ENCODE peak calls at places on chromosome 22, in seven cellular contexts. S is psoas muscle, K is endothelial cell of umbilical vein, P is stomach, C is transverse colon, T is tibial nerve, E is tibial artery. B is an unnamed sample.

GRCh38 chr22:30046716-30047363 is 33.4 kb upstream of the HORMAD2 start:
- DNase-seq in S (no peak), K (no peak), P (no peak), C (no peak), T (no peak), E (no peak), B (no peak)

GRCh38 chr22:37996515-37997246 is 12.3 kb upstream of the SOX10 start:
- DNase-seq in S (no peak), K (no peak), P (no peak), C (no peak), T (no peak), E (no peak), B (no peak)

GRCh38 chr22:36757608-36758220 is 18.2 kb downstream of the IFT27 start:
- DNase-seq in S (peak), K (peak), P (peak), C (peak), T (peak), E (peak), B (peak)

GRCh38 chr22:47146391-47146790 is 383.9 kb downstream of the TBC1D22A start:
- DNase-seq in S (no peak), K (no peak), P (no peak), C (no peak), T (no peak), E (no peak), B (no peak)

GRCh38 chr22:23064381-23065068 is 5.8 kb upstream of the GNAZ start:
- DNase-seq in S (peak), K (no peak), P (no peak), C (no peak), T (no peak), E (peak), B (no peak)

GRCh38 chr22:43239102-43239875 is 52.4 kb upstream of the TTLL12 start:
- DNase-seq in S (no peak), K (no peak), P (no peak), C (no peak), T (no peak), E (no peak), B (peak)

GRCh38 chr22:39900306-39901227 is at the start of gene GRAP2:
- DNase-seq in S (no peak), K (no peak), P (no peak), C (peak), T (no peak), E (no peak), B (no peak)

GRCh38 chr22:43624144-43624998 is 187.7 kb downstream of the EFCAB6 start:
- DNase-seq in S (no peak), K (no peak), P (no peak), C (no peak), T (no peak), E (no peak), B (no peak)

GRCh38 chr22:42189761-42190160 is 59.2 kb upstream of the CYP2D6 start:
- DNase-seq in S (no peak), K (no peak), P (no peak), C (no peak), T (no peak), E (no peak), B (no peak)

GRCh38 chr22:30423296-30423958 is 2.1 kb upstream of the MTFP1 start:
- DNase-seq in S (no peak), K (no peak), P (no peak), C (peak), T (no peak), E (peak), B (no peak)

GRCh38 chr22:38750638-38751037 is 5.2 kb downstream of the SUN2 start:
- DNase-seq in S (no peak), K (no peak), P (no peak), C (no peak), T (no peak), E (no peak), B (no peak)

GRCh38 chr22:39999144-39999757 is 4.5 kb downstream of the FAM83F start:
- DNase-seq in S (no peak), K (no peak), P (no peak), C (peak), T (no peak), E (no peak), B (peak)

GRCh38 chr22:19173047-19174035 is 5.2 kb downstream of the SLC25A1 start:
- DNase-seq in S (no peak), K (no peak), P (no peak), C (peak), T (no peak), E (no peak), B (no peak)

GRCh38 chr22:47344414-47344813 is 582.0 kb downstream of the TBC1D22A start:
- DNase-seq in S (no peak), K (no peak), P (no peak), C (no peak), T (no peak), E (no peak), B (no peak)

GRCh38 chr22:41094036-41094435 is 1.6 kb downstream of the EP300 start:
- DNase-seq in S (no peak), K (peak), P (no peak), C (peak), T (no peak), E (no peak), B (peak)

GRCh38 chr22:22931557-22932270 is 44.1 kb downstream of the IGLL5 start:
- DNase-seq in S (peak), K (no peak), P (peak), C (peak), T (no peak), E (no peak), B (no peak)

GRCh38 chr22:45546333-45547015 is 43.8 kb downstream of the FBLN1 start:
- DNase-seq in S (no peak), K (no peak), P (no peak), C (no peak), T (no peak), E (no peak), B (no peak)

GRCh38 chr22:45547016-45547345 is 44.3 kb downstream of the FBLN1 start:
- DNase-seq in S (peak), K (no peak), P (no peak), C (no peak), T (no peak), E (no peak), B (no peak)

GRCh38 chr22:45542001-45542520 is 39.4 kb downstream of the FBLN1 start:
- DNase-seq in S (no peak), K (no peak), P (no peak), C (no peak), T (no peak), E (no peak), B (no peak)

GRCh38 chr22:45543243-45543642 is 40.6 kb downstream of the FBLN1 start:
- DNase-seq in S (no peak), K (no peak), P (no peak), C (no peak), T (no peak), E (no peak), B (no peak)

DNA sequence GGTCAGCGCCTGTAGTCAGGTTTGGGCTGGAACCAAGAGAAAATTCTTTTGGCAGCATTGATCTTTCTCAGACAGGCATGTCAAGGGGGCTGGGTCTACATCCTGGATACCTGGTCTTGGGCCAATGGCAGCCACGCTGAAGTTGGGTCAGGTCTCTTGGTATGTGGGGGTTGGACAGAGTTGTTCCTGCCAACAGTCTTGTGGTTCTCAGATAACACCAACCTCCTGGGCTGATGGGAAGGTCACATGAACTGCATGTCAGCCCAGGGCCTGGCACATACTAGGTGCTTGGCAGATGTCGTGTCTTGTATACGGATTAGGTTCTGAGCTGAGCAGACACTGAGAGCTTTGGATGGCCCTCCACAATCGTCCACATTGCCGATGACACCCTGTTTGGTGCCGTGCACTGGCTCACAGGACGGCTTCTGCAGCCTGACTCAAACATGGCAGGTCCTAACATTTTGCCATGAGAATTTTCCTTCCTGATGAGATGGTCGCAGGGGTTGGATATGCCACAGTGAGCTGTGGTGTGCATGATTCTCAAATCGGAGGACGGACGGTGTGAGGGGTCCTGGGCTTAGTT is 42.0 kb downstream of the FBLN1 start:
- DNase-seq in S (no peak), K (no peak), P (no peak), C (no peak), T (no peak), E (no peak), B (no peak)
- H3K27ac ChIP-seq in S (peak), K (no peak), P (no peak), C (no peak), T (no peak), E (peak), B (no peak)

GRCh38 chr22:50660306-50660705 is 12.3 kb upstream of the SHANK3 start:
- DNase-seq in S (no peak), K (no peak), P (no peak), C (no peak), T (no peak), E (no peak), B (no peak)

GRCh38 chr22:50657925-50658324 is 14.7 kb upstream of the SHANK3 start:
- DNase-seq in S (no peak), K (no peak), P (no peak), C (no peak), T (no peak), E (no peak), B (no peak)

DNA sequence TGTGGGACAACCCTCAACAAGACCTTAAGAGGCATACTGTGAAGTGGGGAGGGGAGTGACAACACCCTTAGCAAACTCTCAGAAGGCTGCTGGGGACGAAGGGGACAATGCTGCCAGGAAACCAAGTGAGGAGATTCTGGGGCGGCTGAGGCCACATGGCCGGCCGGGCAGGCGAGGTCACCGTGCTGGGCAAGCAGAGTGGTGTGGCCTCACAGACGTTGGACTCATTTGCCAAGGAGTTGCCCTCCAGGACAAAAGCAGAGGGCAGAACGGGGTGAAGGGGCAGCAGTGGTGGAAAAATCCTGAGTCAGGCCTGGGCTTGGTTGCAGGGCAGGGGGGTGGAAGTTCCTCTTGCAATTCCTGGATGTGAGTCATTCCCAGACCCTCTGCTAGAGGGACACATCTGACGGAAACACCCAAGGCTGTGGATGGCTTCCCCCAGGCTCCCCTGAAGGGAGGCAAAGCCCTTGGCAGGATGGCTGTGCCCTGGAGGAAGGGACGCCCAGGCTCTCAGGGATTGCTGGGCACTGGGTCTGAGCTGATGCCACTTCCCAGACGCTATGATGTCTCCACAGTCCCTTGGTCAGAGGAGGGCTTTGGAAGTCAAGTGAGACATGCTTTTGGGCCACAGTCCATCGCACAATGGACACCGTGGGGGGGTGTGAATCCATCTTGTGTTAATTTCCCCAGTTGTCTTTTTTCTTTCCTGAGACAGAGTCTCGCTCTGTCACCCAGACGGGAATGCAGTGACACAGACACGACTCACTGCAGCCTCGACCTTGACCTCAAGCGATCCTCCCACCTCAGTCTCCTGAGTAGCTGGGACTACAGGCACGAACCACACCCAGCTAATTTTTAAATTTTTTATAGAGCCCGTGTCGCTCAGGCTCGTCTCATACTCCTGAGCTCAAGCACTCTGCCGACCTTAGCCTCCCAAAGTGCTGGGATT is 16.2 kb upstream of the SHANK3 start:
- DNase-seq in S (peak), K (peak), P (no peak), C (no peak), T (no peak), E (no peak), B (peak)
- H3K27ac ChIP-seq in S (peak), K (peak), P (peak), C (peak), T (no peak), E (no peak), B (no peak)

GRCh38 chr22:24432059-24432853 is 4.9 kb downstream of the ADORA2A start:
- DNase-seq in S (peak), K (no peak), P (peak), C (peak), T (peak), E (peak), B (no peak)

GRCh38 chr22:24429411-24430365 is 2.3 kb downstream of the ADORA2A start:
- DNase-seq in S (peak), K (peak), P (peak), C (no peak), T (no peak), E (no peak), B (no peak)

GRCh38 chr22:24433001-24433867 is 5.8 kb downstream of the ADORA2A start:
- DNase-seq in S (peak), K (no peak), P (no peak), C (no peak), T (no peak), E (no peak), B (no peak)

GRCh38 chr22:24430431-24431308 is 3.3 kb downstream of the ADORA2A start:
- DNase-seq in S (peak), K (no peak), P (no peak), C (no peak), T (no peak), E (no peak), B (no peak)

DNA sequence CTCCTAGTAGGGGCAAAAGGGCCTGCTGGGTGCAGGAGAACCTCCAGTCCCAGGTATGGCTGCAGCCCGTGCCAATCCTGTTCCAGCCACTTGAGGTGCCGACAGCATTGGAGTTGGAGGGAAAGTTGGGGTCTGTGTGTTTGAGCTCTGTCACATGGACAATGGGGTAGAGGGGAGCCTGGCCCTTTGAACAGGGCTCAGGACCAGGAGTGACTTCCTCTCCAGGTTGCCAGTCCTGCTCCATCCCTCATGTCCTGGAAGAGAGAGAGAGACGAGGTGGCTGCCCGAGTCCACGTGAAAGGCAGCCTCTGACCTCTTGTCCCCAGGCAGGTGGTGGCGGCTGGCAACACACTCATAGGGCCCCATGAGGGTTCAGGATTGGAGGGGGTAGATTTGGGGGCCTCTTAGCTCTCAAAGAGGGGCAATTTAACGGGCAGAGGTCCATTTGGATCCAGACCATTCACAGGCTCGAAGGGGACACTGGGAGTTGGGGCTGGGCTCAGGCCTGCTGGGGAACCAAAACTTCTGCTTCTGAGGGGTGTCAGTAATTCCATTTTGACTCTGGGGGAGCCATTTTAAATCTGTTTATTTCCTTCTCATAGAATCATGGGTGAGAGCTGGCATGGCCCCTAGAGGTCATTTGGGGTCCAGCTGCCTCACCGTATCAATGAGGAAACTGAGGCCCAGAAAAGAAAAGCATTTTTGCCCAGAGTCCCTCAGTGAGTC is 4.1 kb downstream of the ADORA2A start:
- DNase-seq in S (peak), K (no peak), P (no peak), C (no peak), T (no peak), E (peak), B (no peak)
- H3K27ac ChIP-seq in S (no peak), K (no peak), P (no peak), C (no peak), T (peak), E (peak), B (no peak)

GRCh38 chr22:21641795-21642583 is at the start of gene SDF2L1:
- DNase-seq in S (peak), K (peak), P (peak), C (peak), T (peak), E (peak), B (peak)
- H3K27ac ChIP-seq in S (peak), K (peak), P (peak), C (peak), T (no peak), E (peak), B (peak)